ENCODE peak calls at places on chromosomes 7 and 10, in seven cellular contexts. W, H, O, Y, T, G and R are unnamed samples.

GRCh38 chr10:72171175-72171630 is 44.6 kb upstream of the ANAPC16 start:
- DNase-seq in T (peak), W (no peak), Y (no peak), H (no peak), O (peak), G (no peak), R (no peak)

GRCh38 chr7:69067397-69067796 is 530.9 kb upstream of the AUTS2 start:
- DNase-seq in T (no peak), G (peak), O (peak), Y (no peak), H (no peak), W (peak), R (peak)

GRCh38 chr10:130025811-130026510 is 61.9 kb upstream of the EBF3 start:
- DNase-seq in H (no peak), W (no peak), Y (peak), O (no peak), T (no peak), G (no peak), R (no peak)

GRCh38 chr7:154965014-154965413 is 37.9 kb downstream of the PAXIP1 start:
- DNase-seq in W (no peak), G (no peak), H (no peak), O (no peak), T (peak), Y (no peak), R (no peak)

GRCh38 chr7:99473315-99473596 is 566 bp downstream of the ZNF789 start:
- DNase-seq in H (peak), G (peak), W (peak), O (peak), T (peak), Y (no peak), R (no peak)

GRCh38 chr10:43170491-43170890 is 32.2 kb downstream of the CSGALNACT2 start:
- DNase-seq in O (peak), T (no peak), Y (no peak), W (no peak), H (no peak), G (no peak), R (no peak)

GRCh38 chr7:48173313-48173712 is 2.1 kb downstream of the ABCA13 start:
- DNase-seq in G (no peak), Y (no peak), T (no peak), O (no peak), H (no peak), W (no peak), R (no peak)

GRCh38 chr7:27221201-27221797 is 21.3 kb upstream of the EVX1 start:
- DNase-seq in W (no peak), H (no peak), T (no peak), Y (no peak), O (no peak), G (no peak), R (no peak)

GRCh38 chr10:130982802-130983201 is 328.7 kb downstream of the TCERG1L start:
- DNase-seq in G (no peak), O (no peak), W (no peak), H (no peak), Y (no peak), T (no peak), R (no peak)

GRCh38 chr10:63627881-63628296 is 106.7 kb downstream of the REEP3 start:
- DNase-seq in G (no peak), O (no peak), T (no peak), H (no peak), W (no peak), Y (no peak), R (no peak)

GRCh38 chr10:112136816-112137215 is 46.7 kb downstream of the GPAM start:
- DNase-seq in H (no peak), W (no peak), G (no peak), T (no peak), O (no peak), Y (no peak), R (no peak)

GRCh38 chr7:137231167-137231566 is 112.4 kb downstream of the PTN start:
- DNase-seq in G (no peak), O (no peak), W (no peak), Y (no peak), T (no peak), H (no peak), R (no peak)

GRCh38 chr10:3398825-3399646 is 226.5 kb upstream of the PITRM1 start:
- DNase-seq in H (no peak), W (no peak), T (no peak), Y (no peak), G (no peak), O (no peak), R (no peak)

GRCh38 chr7:47145326-47145725 is 436.6 kb downstream of the TNS3 start:
- DNase-seq in G (no peak), O (no peak), Y (no peak), W (no peak), H (no peak), T (no peak), R (no peak)

GRCh38 chr10:65827344-65827743 is 1098.5 kb upstream of the LRRTM3 start:
- DNase-seq in Y (no peak), W (no peak), G (no peak), H (no peak), T (no peak), O (no peak), R (no peak)

GRCh38 chr10:97715259-97715874 is 1.8 kb downstream of the MARVELD1 start:
- DNase-seq in Y (no peak), O (no peak), G (peak), T (no peak), W (no peak), H (no peak), R (no peak)

GRCh38 chr7:42511027-42511426 is 274.0 kb upstream of the GLI3 start:
- DNase-seq in Y (no peak), G (no peak), O (peak), T (no peak), W (no peak), H (no peak), R (no peak)

GRCh38 chr7:105298439-105298894 is 90.3 kb downstream of the SRPK2 start:
- DNase-seq in H (peak), G (peak), W (no peak), Y (no peak), T (no peak), O (no peak), R (peak)

GRCh38 chr7:33757563-33758165 is 147.7 kb upstream of the BMPER start:
- DNase-seq in O (peak), W (peak), H (peak), Y (peak), G (no peak), T (peak), R (peak)

GRCh38 chr7:138032775-138033174 is 30.9 kb upstream of the CREB3L2 start:
- DNase-seq in W (no peak), H (no peak), O (peak), Y (no peak), G (no peak), T (no peak), R (no peak)

GRCh38 chr10:67242531-67242930 is 316.7 kb downstream of the LRRTM3 start:
- DNase-seq in G (no peak), H (no peak), T (no peak), Y (no peak), O (no peak), W (no peak), R (no peak)

GRCh38 chr7:135353832-135354231 is 120.2 kb downstream of the STRA8 start:
- DNase-seq in W (no peak), T (no peak), H (no peak), Y (peak), O (peak), G (no peak), R (no peak)

GRCh38 chr7:110718514-110719205 is 372.3 kb upstream of the LRRN3 start:
- DNase-seq in H (no peak), W (no peak), T (no peak), O (no peak), Y (no peak), G (peak), R (no peak)

GRCh38 chr10:112515126-112515525 is 68.1 kb downstream of the VTI1A start:
- DNase-seq in T (no peak), Y (no peak), W (no peak), O (no peak), G (no peak), H (no peak), R (no peak)

GRCh38 chr7:18903676-18904075 is 213.8 kb downstream of the TWIST1 start:
- DNase-seq in O (peak), W (no peak), T (no peak), Y (no peak), H (no peak), G (no peak), R (no peak)

GRCh38 chr7:37382546-37383088 is 66.0 kb downstream of the ELMO1 start:
- DNase-seq in O (no peak), W (no peak), H (no peak), Y (no peak), G (peak), T (no peak), R (no peak)

GRCh38 chr7:15495170-15495569 is 66.6 kb downstream of the AGMO start:
- DNase-seq in W (no peak), Y (no peak), T (no peak), O (peak), G (no peak), H (no peak), R (no peak)

GRCh38 chr7:7696458-7697119 is 21.8 kb downstream of the RPA3 start:
- DNase-seq in Y (no peak), G (no peak), W (no peak), O (peak), H (no peak), T (peak), R (no peak)

GRCh38 chr7:2785071-2785500 is 59.0 kb downstream of the GNA12 start:
- DNase-seq in Y (no peak), T (peak), H (peak), G (no peak), W (no peak), O (peak), R (no peak)

GRCh38 chr7:90563286-90563685 is 32.8 kb upstream of the CDK14 start:
- DNase-seq in T (no peak), G (no peak), W (no peak), H (no peak), Y (no peak), O (no peak), R (no peak)

GRCh38 chr10:78253072-78253853 is 219.6 kb downstream of the RPS24 start:
- DNase-seq in O (no peak), G (no peak), Y (no peak), W (no peak), H (no peak), T (no peak), R (no peak)

GRCh38 chr10:73339436-73339835 is 19.2 kb downstream of the CFAP70 start:
- DNase-seq in W (no peak), T (no peak), G (no peak), O (no peak), H (no peak), Y (no peak), R (no peak)

GRCh38 chr7:20365486-20365885 is 34.8 kb downstream of the ITGB8 start:
- DNase-seq in W (no peak), H (no peak), G (no peak), Y (no peak), O (peak), T (no peak), R (no peak)

GRCh38 chr10:123916775-123917174 is 25.2 kb upstream of the CPXM2 start:
- DNase-seq in W (no peak), O (no peak), G (no peak), T (no peak), H (no peak), Y (no peak), R (no peak)

DNA sequence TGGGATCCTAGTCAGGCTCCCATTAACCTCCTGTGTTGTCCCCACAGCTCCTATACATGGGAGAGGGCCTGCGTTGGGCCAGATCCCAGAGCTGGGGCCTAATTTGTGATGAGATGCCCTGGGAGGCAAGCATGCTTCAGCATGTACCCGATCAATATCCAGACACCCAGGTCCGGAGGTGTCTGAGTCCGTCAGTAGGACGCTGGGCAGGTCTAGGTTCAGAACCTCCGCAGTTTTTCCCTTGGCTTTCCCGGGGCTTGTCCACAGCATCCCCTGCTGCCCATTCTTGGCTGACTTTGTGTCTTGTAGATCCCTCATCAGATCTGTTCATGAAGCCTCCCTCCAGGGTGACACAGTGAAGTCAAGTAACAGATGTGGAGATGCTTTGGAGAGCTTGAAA is 32.7 kb upstream of the RBAK start:
- DNase-seq in W (no peak), O (no peak), H (no peak), T (no peak), Y (no peak), G (no peak), R (no peak)
- TF ChIP-seq CTCF in W (no peak), O (no peak), H (no peak), T (peak), Y (no peak), G (no peak), R (no peak)

DNA sequence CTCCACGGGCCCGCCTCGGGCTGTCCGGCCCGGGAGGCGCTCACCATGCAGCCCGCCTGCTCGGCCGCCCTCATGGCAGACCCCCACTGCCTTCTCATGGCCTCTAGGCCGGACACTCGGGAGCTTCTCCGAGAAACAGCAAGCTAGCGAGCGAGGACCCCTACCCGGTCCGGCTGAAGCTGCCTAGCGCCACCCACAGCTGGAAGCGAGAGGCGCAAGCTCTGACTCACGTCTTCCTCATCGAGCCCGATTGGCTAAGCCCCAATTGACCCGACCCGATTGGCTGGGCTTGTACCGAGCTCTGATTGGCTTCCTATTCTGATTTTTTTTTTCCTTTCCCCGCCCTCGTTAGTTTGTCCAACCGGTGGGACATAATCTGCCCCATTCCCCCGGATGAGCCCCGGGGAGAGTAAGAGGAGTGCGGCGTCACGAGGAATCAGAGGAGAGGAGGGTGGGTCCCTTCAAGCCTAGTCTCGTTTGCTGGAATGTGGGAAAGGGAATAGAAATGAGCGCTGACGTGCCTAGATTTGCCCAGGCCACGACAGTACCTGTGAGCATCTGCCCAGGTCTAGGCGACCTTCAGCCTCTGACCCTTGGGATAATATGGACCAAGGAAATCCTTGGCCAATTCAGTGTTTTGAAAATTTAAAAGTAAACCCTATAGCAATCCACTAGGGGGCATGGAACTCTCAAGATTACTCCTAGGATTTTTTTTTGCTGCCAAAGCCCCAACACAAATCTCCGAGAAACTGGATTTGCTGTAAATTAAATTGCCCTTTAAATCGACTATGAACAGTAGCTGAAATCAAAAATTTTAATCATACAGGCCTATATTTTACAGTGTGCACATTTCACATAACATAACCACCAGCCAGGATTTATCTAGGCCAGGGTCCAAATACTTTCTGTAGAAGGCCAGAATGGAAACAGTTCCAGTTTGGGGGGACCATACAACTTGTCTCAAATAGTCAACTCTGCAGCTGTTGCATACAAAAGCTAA is at the start of gene TYSND1:
- DNase-seq in G (peak), W (peak), Y (peak), H (peak), O (peak), T (peak), R (peak)
- TF ChIP-seq CTCF in G (peak), W (peak), Y (peak), H (peak), O (peak), T (peak), R (peak)

DNA sequence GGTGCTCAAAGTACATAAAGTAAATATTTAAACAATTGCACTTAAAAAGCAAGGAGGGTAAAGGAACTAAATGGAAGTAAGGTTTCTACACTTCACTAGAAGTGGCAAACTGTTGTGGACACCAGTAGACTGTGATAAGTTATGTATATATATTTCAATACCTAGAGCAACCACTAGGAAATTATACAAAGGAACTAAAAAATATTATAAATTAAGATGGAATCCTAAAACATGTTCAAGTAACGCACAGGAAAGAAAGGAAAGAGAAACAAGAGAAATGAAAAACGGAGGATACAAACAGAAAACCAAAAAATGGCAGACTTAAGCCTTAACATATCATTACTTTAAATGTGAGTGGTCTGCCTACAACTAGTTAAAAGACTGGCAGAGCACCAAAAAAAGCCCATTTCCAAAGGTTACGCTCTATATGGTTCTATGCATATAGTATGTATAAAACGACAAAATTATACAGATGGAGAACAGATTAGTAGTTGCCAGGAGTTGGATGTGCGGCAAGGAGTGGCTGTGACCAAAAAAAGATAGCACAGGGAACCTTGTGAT is 19.0 kb downstream of the VPS41 start:
- DNase-seq in W (no peak), G (no peak), H (no peak), T (no peak), O (no peak), Y (no peak), R (no peak)
- TF ChIP-seq CTCF in W (peak), G (peak), H (no peak), T (no peak), O (peak), Y (peak), R (peak)

GRCh38 chr7:101622609-101623178 is 6.4 kb downstream of the MYL10 start:
- DNase-seq in O (no peak), G (no peak), Y (no peak), T (no peak), H (no peak), W (no peak), R (no peak)

GRCh38 chr7:101624246-101625000 is 4.7 kb downstream of the MYL10 start:
- DNase-seq in W (no peak), Y (no peak), H (no peak), O (no peak), T (no peak), G (peak), R (no peak)

GRCh38 chr7:101626069-101626671 is 2.9 kb downstream of the MYL10 start:
- DNase-seq in O (no peak), Y (no peak), H (no peak), W (no peak), G (peak), T (no peak), R (no peak)

GRCh38 chr7:101626758-101627157 is 2.3 kb downstream of the MYL10 start:
- DNase-seq in H (no peak), Y (no peak), G (no peak), O (no peak), W (no peak), T (no peak), R (no peak)

DNA sequence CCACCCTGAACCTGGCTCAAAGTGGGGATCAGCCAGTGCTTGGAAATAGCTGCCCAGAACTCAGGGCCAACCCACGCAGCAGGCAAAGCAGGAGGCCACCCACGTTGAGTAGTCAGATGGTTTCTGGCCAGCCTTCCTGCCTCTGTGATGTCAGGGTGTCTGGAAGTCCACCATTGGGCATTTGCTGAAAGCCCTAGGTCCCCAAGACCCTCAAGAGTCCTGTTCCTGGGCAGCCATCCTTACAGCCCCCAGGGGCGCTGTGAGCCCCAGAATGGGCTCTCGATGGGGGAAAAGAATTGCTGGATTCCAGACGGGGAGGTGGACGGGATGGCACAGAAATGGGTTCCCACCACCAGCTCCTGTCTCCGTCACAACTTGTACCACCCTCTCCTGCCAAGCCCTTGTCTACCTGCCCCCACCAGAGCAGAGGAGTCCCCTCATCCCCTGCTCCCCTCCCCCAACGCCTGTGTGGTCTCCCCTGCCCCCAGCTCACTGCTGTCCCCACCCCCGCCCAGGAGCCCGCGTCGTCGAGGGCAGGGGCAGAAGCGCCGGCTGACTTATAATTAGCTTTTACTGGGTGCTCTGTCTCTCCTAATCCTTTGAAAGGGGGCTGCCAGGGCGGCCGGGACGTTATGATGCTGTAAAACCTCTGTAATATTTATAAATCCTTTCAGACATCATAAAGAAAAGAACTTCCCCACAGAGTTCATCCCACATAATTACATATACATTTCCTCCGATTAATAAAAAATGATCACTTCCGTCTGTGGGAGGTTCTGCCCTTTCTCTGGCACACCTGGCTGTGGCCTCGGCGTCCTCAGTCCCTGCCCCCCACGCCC is 3.8 kb downstream of the MYL10 start:
- DNase-seq in G (peak), T (peak), O (no peak), W (peak), H (no peak), Y (no peak), R (no peak)
- TF ChIP-seq CTCF in G (peak), T (peak), O (no peak), W (peak), H (no peak), Y (no peak), R (no peak)